ENCODE peak calls at places on chromosome 11, in ten cellular contexts. P, H, W, M, D, Y, L, C, E and Z are unnamed samples.

GRCh38 chr11:11813288-11813962 is 28.3 kb upstream of the USP47 start:
- DNase-seq in P (peak; percentile 67), H (no peak), W (peak; percentile 77), M (peak; percentile 40), D (peak; percentile 43), Y (no peak), L (peak; percentile 98), C (peak; percentile 78), E (no peak), Z (no peak)

GRCh38 chr11:123166095-123166559 is 28.9 kb downstream of the CLMP start:
- DNase-seq in P (peak; percentile 50), H (peak; percentile 4), W (no peak), M (peak; percentile 89), D (peak; percentile 31), Y (peak; percentile 92), L (peak; percentile 92), C (no peak), E (no peak), Z (no peak)

GRCh38 chr11:83156150-83156995 is 558 bp upstream of the PCF11 start:
- DNase-seq in P (peak; percentile 100), H (peak; percentile 100), W (peak; percentile 99), M (peak; percentile 99), D (peak; percentile 98), Y (peak; percentile 100), L (peak; percentile 100), C (peak; percentile 100), E (no peak), Z (peak; percentile 100)

GRCh38 chr11:6413791-6414231 is 5.1 kb downstream of the APBB1 start:
- DNase-seq in P (no peak), H (no peak), W (no peak), M (no peak), D (no peak), Y (no peak), L (no peak), C (no peak), E (peak; percentile 78), Z (no peak)

GRCh38 chr11:71563401-71563800 is 2.0 kb upstream of the KRTAP5-10 start:
- DNase-seq in P (peak; percentile 53), H (peak; percentile 34), W (no peak), M (no peak), D (no peak), Y (peak; percentile 72), L (peak; percentile 29), C (no peak), E (no peak), Z (no peak)

GRCh38 chr11:96186806-96187205 is 156.2 kb downstream of the MAML2 start:
- DNase-seq in P (no peak), H (no peak), W (no peak), M (no peak), D (no peak), Y (no peak), L (no peak), C (no peak), E (no peak), Z (no peak)

GRCh38 chr11:117671370-117671769 is 125.6 kb downstream of the DSCAML1 start:
- DNase-seq in P (no peak), H (no peak), W (no peak), M (no peak), D (no peak), Y (no peak), L (no peak), C (no peak), E (no peak), Z (no peak)

GRCh38 chr11:67370351-67371076 is 2.9 kb downstream of the CLCF1 start:
- DNase-seq in P (no peak), H (no peak), W (no peak), M (peak; percentile 58), D (no peak), Y (no peak), L (peak; percentile 85), C (no peak), E (no peak), Z (no peak)

GRCh38 chr11:124897681-124898680 is at the start of gene ROBO4:
- DNase-seq in P (no peak), H (no peak), W (peak; percentile 78), M (peak; percentile 56), D (no peak), Y (no peak), L (peak; percentile 92), C (peak; percentile 79), E (no peak), Z (peak; percentile 68)

GRCh38 chr11:29773656-29774264 is 243.1 kb downstream of the KCNA4 start:
- DNase-seq in P (no peak), H (no peak), W (peak; percentile 63), M (peak; percentile 48), D (no peak), Y (no peak), L (no peak), C (no peak), E (no peak), Z (no peak)

DNA sequence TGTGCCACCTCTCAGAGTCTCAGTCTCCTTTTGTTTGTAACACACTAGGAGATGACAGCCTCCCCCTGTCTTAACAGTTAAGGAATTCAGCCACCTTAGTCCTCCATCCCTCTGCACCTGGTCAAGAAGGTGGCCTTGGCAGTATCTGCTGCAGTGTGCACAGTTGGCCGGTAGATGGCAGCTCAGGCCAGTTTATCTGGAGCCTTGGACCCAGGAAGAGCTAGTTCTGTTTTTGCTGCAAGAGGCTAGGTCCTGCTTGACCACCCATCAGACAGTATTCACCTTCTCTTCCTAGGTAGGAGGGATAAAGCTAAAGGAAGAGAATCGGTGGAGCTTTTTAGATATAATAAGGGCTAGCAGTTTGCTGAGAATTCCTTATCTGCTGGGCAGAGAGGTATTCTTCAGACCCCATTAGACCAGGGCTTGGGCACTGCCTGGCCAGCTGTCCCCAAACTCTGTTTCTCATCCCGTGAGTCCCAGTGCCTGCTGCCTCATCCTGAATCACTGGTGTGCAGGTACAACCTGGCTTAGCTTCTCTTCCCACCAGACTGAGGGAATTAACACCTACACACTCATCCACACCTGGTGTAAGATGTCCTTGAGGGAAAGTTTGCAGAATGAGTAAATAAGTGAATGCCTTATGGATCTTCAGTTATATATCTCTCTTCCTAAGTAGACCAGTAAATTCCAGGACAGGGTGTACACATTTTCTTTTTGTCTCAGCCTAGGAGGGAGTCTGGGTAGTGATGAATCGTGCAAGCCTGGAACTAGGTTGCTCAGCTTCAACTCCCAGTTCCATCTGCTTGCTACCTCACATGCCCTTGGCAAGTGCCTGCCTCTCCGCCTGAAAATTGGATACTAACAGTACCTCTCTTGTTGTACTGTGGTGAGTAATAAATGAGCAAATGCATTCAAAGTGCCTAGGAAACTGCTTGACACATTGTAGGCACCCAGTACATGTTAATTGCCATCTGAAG is 70.8 kb upstream of the NARS2 start:
- DNase-seq in P (peak; percentile 76), H (peak; percentile 73), W (peak; percentile 48), M (peak; percentile 40), D (peak; percentile 71), Y (peak; percentile 87), L (peak; percentile 74), C (peak; percentile 78), E (peak; percentile 87), Z (peak; percentile 70)
- H3K27ac ChIP-seq in P (no peak overlapping the region), H (no peak overlapping the region), W (no peak overlapping the region), M (no peak overlapping the region), D (no peak overlapping the region), Y (no peak overlapping the region), L (no peak overlapping the region), C (no peak overlapping the region), E (no peak overlapping the region), Z (no peak overlapping the region)

GRCh38 chr11:5289696-5290095 is 12.1 kb downstream of the OR51B4 start:
- DNase-seq in P (no peak), H (no peak), W (no peak), M (no peak), D (no peak), Y (no peak), L (no peak), C (no peak), E (no peak), Z (no peak)
- H3K27ac ChIP-seq in P (no peak overlapping the region), H (no peak overlapping the region), W (no peak overlapping the region), M (no peak overlapping the region), D (no peak overlapping the region), Y (no peak overlapping the region), L (no peak overlapping the region), C (no peak overlapping the region), E (no peak overlapping the region), Z (no peak overlapping the region)

GRCh38 chr11:76919887-76920746 is 59.4 kb downstream of the ACER3 start:
- DNase-seq in P (peak; percentile 94), H (peak; percentile 85), W (peak; percentile 76), M (peak; percentile 75), D (peak; percentile 81), Y (peak; percentile 95), L (peak; percentile 88), C (peak; percentile 85), E (peak; percentile 66), Z (peak; percentile 27)
- H3K27ac ChIP-seq in P (peak overlapping the region; percentile 80), H (no peak overlapping the region), W (no peak overlapping the region), M (no peak overlapping the region), D (no peak overlapping the region), Y (no peak overlapping the region), L (no peak overlapping the region), C (no peak overlapping the region), E (no peak overlapping the region), Z (no peak overlapping the region)

GRCh38 chr11:1560011-1560579 is 12.0 kb downstream of the DUSP8 start:
- DNase-seq in P (no peak), H (no peak), W (no peak), M (no peak), D (no peak), Y (no peak), L (no peak), C (no peak), E (no peak), Z (no peak)

GRCh38 chr11:1557168-1557884 is 14.7 kb downstream of the DUSP8 start:
- DNase-seq in P (no peak), H (no peak), W (no peak), M (no peak), D (no peak), Y (no peak), L (no peak), C (peak; percentile 72), E (no peak), Z (no peak)

GRCh38 chr11:1556278-1557167 is 15.5 kb downstream of the DUSP8 start:
- DNase-seq in P (no peak), H (no peak), W (peak; percentile 10), M (no peak), D (no peak), Y (peak; percentile 51), L (no peak), C (no peak), E (peak; percentile 33), Z (no peak)

GRCh38 chr11:1559103-1559951 is 12.7 kb downstream of the DUSP8 start:
- DNase-seq in P (peak; percentile 89), H (no peak), W (peak; percentile 96), M (peak; percentile 89), D (peak; percentile 92), Y (peak; percentile 84), L (peak; percentile 76), C (peak; percentile 99), E (peak; percentile 92), Z (peak; percentile 90)

DNA sequence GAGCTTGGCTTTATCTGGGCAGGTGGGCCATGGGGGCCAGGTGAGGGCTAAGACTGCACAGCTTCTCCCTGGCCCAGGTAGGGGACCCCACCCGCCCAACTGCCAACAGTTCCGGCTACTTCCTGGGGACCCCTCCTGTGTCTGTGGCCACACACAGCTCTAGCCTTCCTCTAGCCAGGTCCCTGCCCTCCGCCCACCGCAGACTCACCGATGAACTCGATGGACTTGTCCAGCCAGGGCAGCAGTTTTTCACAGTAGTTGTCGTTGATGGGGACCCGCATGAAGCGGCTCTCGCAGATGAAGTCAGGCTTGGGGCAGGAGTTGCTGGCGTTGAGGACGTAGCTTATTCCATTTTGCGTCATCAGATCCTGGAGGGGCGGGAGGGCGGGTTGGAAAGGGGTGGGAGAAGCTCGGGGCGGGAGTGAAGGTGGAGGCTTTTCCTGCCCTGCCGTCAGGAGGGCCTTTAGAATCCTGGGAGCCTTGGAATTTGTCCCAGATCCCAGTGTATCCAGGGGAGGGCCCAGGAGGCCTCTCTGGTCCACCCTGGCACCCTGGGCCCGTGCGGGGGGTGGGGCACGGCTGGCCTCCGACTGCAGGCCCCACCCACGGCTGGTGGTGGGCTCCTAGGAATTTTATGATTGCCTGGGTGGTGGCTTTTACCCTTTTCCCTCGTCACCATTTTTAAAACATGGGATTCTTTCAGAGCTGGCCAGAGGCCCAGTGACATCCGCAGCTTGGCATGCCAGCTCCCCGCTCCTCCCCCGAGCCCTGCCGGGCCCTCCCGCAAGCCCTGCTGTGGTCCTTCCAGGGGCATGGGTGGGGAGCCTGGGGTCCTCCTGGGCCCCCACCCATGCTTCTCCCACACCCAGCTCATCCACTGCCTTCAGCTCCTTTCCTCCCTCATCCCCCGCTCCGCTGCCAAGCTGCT is 13.9 kb downstream of the DUSP8 start:
- DNase-seq in P (no peak), H (no peak), W (peak; percentile 76), M (peak; percentile 83), D (no peak), Y (no peak), L (peak; percentile 85), C (peak; percentile 95), E (no peak), Z (peak; percentile 43)
- H3K27ac ChIP-seq in P (peak overlapping the region; percentile 77), H (no peak overlapping the region), W (peak overlapping the region; percentile 99), M (peak overlapping the region; percentile 92), D (peak overlapping the region; percentile 72), Y (no peak overlapping the region), L (no peak overlapping the region), C (peak overlapping the region; percentile 92), E (peak overlapping the region; percentile 87), Z (peak overlapping the region; percentile 93)